ENCODE peak calls at places on chromosomes 2 and 18, in four cellular contexts. One of them, this sample, is unnamed.

GRCh38 chr2:37566517-37566961 is 104.9 kb downstream of the CDC42EP3 start:
- DNase-seq in WTC11: no peak
- DNase-seq in stimulated activated CD4-positive, alpha-beta T cell treated with anti-CD3 and anti-CD28 coated beads, TNF-alpha, amount 100 ng/mL, for 4 hours: no peak
- DNase-seq in NT2/D1: no peak
- DNase-seq in this sample: no peak

GRCh38 chr2:191679818-191680600 is 2.1 kb downstream of the NABP1 start:
- DNase-seq in WTC11: no peak
- DNase-seq in stimulated activated CD4-positive, alpha-beta T cell treated with anti-CD3 and anti-CD28 coated beads, TNF-alpha, amount 100 ng/mL, for 4 hours: no peak
- DNase-seq in NT2/D1: no peak
- DNase-seq in this sample: no peak

GRCh38 chr2:241844066-241844728 is 14.5 kb downstream of the PDCD1 start:
- DNase-seq in WTC11: peak
- DNase-seq in stimulated activated CD4-positive, alpha-beta T cell treated with anti-CD3 and anti-CD28 coated beads, TNF-alpha, amount 100 ng/mL, for 4 hours: peak
- DNase-seq in NT2/D1: peak
- DNase-seq in this sample: no peak

GRCh38 chr2:237196866-237197618 is 111.4 kb downstream of the COPS8 start:
- DNase-seq in WTC11: no peak
- DNase-seq in stimulated activated CD4-positive, alpha-beta T cell treated with anti-CD3 and anti-CD28 coated beads, TNF-alpha, amount 100 ng/mL, for 4 hours: no peak
- DNase-seq in NT2/D1: no peak
- DNase-seq in this sample: no peak

GRCh38 chr2:61922714-61923113 is 17.2 kb downstream of the COMMD1 start:
- DNase-seq in WTC11: no peak
- DNase-seq in stimulated activated CD4-positive, alpha-beta T cell treated with anti-CD3 and anti-CD28 coated beads, TNF-alpha, amount 100 ng/mL, for 4 hours: no peak
- DNase-seq in NT2/D1: no peak
- DNase-seq in this sample: no peak

GRCh38 chr2:151238527-151239487 is 22.9 kb downstream of the RBM43 start:
- DNase-seq in WTC11: peak
- DNase-seq in stimulated activated CD4-positive, alpha-beta T cell treated with anti-CD3 and anti-CD28 coated beads, TNF-alpha, amount 100 ng/mL, for 4 hours: no peak
- DNase-seq in NT2/D1: peak
- DNase-seq in this sample: no peak

GRCh38 chr2:145775591-145775990 is 1255.7 kb upstream of the ZEB2 start:
- DNase-seq in WTC11: no peak
- DNase-seq in stimulated activated CD4-positive, alpha-beta T cell treated with anti-CD3 and anti-CD28 coated beads, TNF-alpha, amount 100 ng/mL, for 4 hours: no peak
- DNase-seq in NT2/D1: no peak
- DNase-seq in this sample: no peak

GRCh38 chr2:119260636-119261497 is 37.2 kb downstream of the STEAP3 start:
- DNase-seq in WTC11: no peak
- DNase-seq in stimulated activated CD4-positive, alpha-beta T cell treated with anti-CD3 and anti-CD28 coated beads, TNF-alpha, amount 100 ng/mL, for 4 hours: no peak
- DNase-seq in NT2/D1: no peak
- DNase-seq in this sample: no peak

GRCh38 chr18:8607776-8608682 is 1.2 kb upstream of the RAB12 start:
- DNase-seq in WTC11: no peak
- DNase-seq in stimulated activated CD4-positive, alpha-beta T cell treated with anti-CD3 and anti-CD28 coated beads, TNF-alpha, amount 100 ng/mL, for 4 hours: no peak
- DNase-seq in NT2/D1: no peak
- DNase-seq in this sample: no peak

GRCh38 chr2:125745514-125745913 is 910.4 kb upstream of the GYPC start:
- DNase-seq in WTC11: peak
- DNase-seq in stimulated activated CD4-positive, alpha-beta T cell treated with anti-CD3 and anti-CD28 coated beads, TNF-alpha, amount 100 ng/mL, for 4 hours: no peak
- DNase-seq in NT2/D1: peak
- DNase-seq in this sample: peak

This sample was measured in iPS DF 6.9.